ENCODE peak calls at places on chromosomes 4 and X, in nine cellular contexts. F is HEK293T, H is kidney epithelial cell, R is DMS153, T is GM12864, I is LoVo, W is NCI-H2081, M is AG10803, D is HFFc6. A is an unnamed sample.
A peak's percentile ranks its signal among the peaks of the same experiment; 100 is the strongest.

GRCh38 chr4:90328558-90328957 is 201.4 kb downstream of the CCSER1 start:
- DNase-seq in F (peak; percentile 24), H (no peak), R (peak; percentile 52), T (no peak), I (no peak), W (peak; percentile 64), M (peak; percentile 0), D (no peak), A (no peak)

GRCh38 chr4:26962720-26963119 is 102.1 kb downstream of the STIM2 start:
- DNase-seq in F (no peak), H (no peak), R (no peak), T (no peak), I (no peak), W (no peak), M (no peak), D (no peak), A (no peak)

GRCh38 chr4:2320746-2321145 is 58.8 kb upstream of the MXD4 start:
- DNase-seq in F (no peak), H (no peak), R (no peak), T (no peak), I (no peak), W (no peak), M (no peak), D (no peak), A (no peak)

GRCh38 chrX:145393702-145394235 is 146.5 kb downstream of the SPANXN1 start:
- DNase-seq in F (peak; percentile 11), H (no peak), R (no peak), T (no peak), I (no peak), W (no peak), M (no peak), D (no peak), A (peak; percentile 0)

GRCh38 chr4:99013402-99013843 is 17.9 kb downstream of the METAP1 start:
- DNase-seq in F (no peak), H (no peak), R (no peak), T (no peak), I (no peak), W (no peak), M (no peak), D (no peak), A (no peak)

GRCh38 chr4:73018595-73018994 is 50.9 kb downstream of the COX18 start:
- DNase-seq in F (no peak), H (no peak), R (no peak), T (no peak), I (no peak), W (no peak), M (no peak), D (no peak), A (no peak)

GRCh38 chr4:45662996-45663395 is 460.9 kb downstream of the GABRG1 start:
- DNase-seq in F (no peak), H (peak; percentile 2), R (no peak), T (no peak), I (peak; percentile 36), W (peak; percentile 44), M (peak; percentile 16), D (peak; percentile 4), A (peak; percentile 4)

GRCh38 chrX:9708086-9708485 is 57.6 kb downstream of the GPR143 start:
- DNase-seq in F (no peak), H (no peak), R (no peak), T (no peak), I (no peak), W (no peak), M (no peak), D (no peak), A (no peak)

GRCh38 chr4:53959373-53959772 is 105.0 kb downstream of the CHIC2 start:
- DNase-seq in F (no peak), H (no peak), R (no peak), T (no peak), I (no peak), W (no peak), M (no peak), D (no peak), A (no peak)

GRCh38 chr4:108135549-108136209 is 33.1 kb downstream of the LEF1 start:
- DNase-seq in F (peak; percentile 72), H (no peak), R (peak; percentile 54), T (no peak), I (no peak), W (peak; percentile 16), M (no peak), D (no peak), A (no peak)

GRCh38 chr4:185796176-185796575 is 15.8 kb downstream of the SORBS2 start:
- DNase-seq in F (no peak), H (no peak), R (no peak), T (no peak), I (no peak), W (no peak), M (peak; percentile 49), D (no peak), A (no peak)

GRCh38 chrX:17361620-17362019 is 13.4 kb upstream of the NHS start:
- DNase-seq in F (peak; percentile 57), H (no peak), R (no peak), T (no peak), I (no peak), W (no peak), M (no peak), D (no peak), A (no peak)

GRCh38 chrX:30895331-30895730 is 6.3 kb upstream of the TAB3 start:
- DNase-seq in F (no peak), H (no peak), R (no peak), T (no peak), I (no peak), W (no peak), M (no peak), D (peak; percentile 7), A (peak; percentile 89)

GRCh38 chr4:1077711-1078477 is 35.5 kb downstream of the RNF212 start:
- DNase-seq in F (no peak), H (no peak), R (no peak), T (no peak), I (no peak), W (no peak), M (no peak), D (no peak), A (no peak)

GRCh38 chr4:173699841-173700475 is 169.9 kb upstream of the HAND2 start:
- DNase-seq in F (no peak), H (no peak), R (no peak), T (no peak), I (no peak), W (no peak), M (no peak), D (no peak), A (no peak)

GRCh38 chr4:124753941-124754581 is 41.5 kb upstream of the ANKRD50 start:
- DNase-seq in F (no peak), H (no peak), R (peak; percentile 73), T (no peak), I (no peak), W (peak; percentile 45), M (no peak), D (no peak), A (no peak)

GRCh38 chrX:53287493-53288138 is 6.2 kb upstream of the IQSEC2 start:
- DNase-seq in F (no peak), H (no peak), R (no peak), T (no peak), I (peak; percentile 39), W (peak; percentile 22), M (peak; percentile 68), D (peak; percentile 58), A (no peak)